ENCODE peak calls at places on chromosomes 12 and 14, in five cellular contexts. Y is GM03348, G is hypothalamus, R is kidney, J is retina. C is an unnamed sample.

GRCh38 chr12:49108958-49109404 is 1.7 kb downstream of the LMBR1L start:
- DNase-seq in R (no peak), Y (peak; percentile 63), G (no peak), J (no peak), C (no peak)

GRCh38 chr14:32821989-32822653 is 116.6 kb upstream of the NPAS3 start:
- DNase-seq in J (no peak), Y (no peak), G (no peak), R (no peak), C (no peak)

GRCh38 chr12:111413442-111414086 is 7.8 kb downstream of the SH2B3 start:
- DNase-seq in R (peak; percentile 71), J (peak; percentile 53), Y (peak; percentile 57), G (no peak), C (no peak)

GRCh38 chr12:21542412-21542811 is 16.3 kb downstream of the SPX start:
- DNase-seq in G (no peak), J (no peak), Y (no peak), R (no peak), C (no peak)

GRCh38 chr12:124049451-124050094 is 76.6 kb downstream of the ZNF664 start:
- DNase-seq in R (no peak), G (no peak), J (no peak), Y (no peak), C (no peak)

GRCh38 chr14:69321601-69322330 is 61.8 kb downstream of the GALNT16 start:
- DNase-seq in J (no peak), R (peak; percentile 45), Y (no peak), G (no peak), C (no peak)

GRCh38 chr14:92352158-92352985 is 29.4 kb downstream of the SLC24A4 start:
- DNase-seq in R (no peak), Y (peak; percentile 25), G (no peak), J (no peak), C (no peak)

GRCh38 chr12:123441523-123442164 is 5.2 kb upstream of the RILPL2 start:
- DNase-seq in R (no peak), Y (no peak), G (no peak), J (no peak), C (no peak)

GRCh38 chr12:62601765-62602444 is 135.3 kb downstream of the MON2 start:
- DNase-seq in G (no peak), R (no peak), Y (no peak), J (no peak), C (no peak)

GRCh38 chr12:75602111-75602510 is 90.7 kb upstream of the KRR1 start:
- DNase-seq in G (no peak), J (no peak), R (no peak), Y (no peak), C (no peak)

GRCh38 chr12:59055204-59055839 is 135.0 kb upstream of the LRIG3 start:
- DNase-seq in Y (peak; percentile 36), R (no peak), G (no peak), J (no peak), C (no peak)

GRCh38 chr12:97177482-97177881 is 270.4 kb downstream of the NEDD1 start:
- DNase-seq in R (no peak), J (no peak), Y (no peak), G (no peak), C (no peak)

GRCh38 chr12:94289551-94290312 is 141.4 kb downstream of the PLXNC1 start:
- DNase-seq in J (no peak), R (no peak), G (no peak), Y (peak; percentile 75), C (no peak)

GRCh38 chr12:78584695-78585094 is 279.9 kb upstream of the SYT1 start:
- DNase-seq in J (no peak), Y (no peak), R (no peak), G (no peak), C (no peak)

GRCh38 chr14:37060496-37061260 is 111.7 kb downstream of the SLC25A21 start:
- DNase-seq in J (no peak), G (no peak), Y (no peak), R (no peak), C (no peak)

GRCh38 chr12:89951050-89951693 is 242.5 kb upstream of the ATP2B1 start:
- DNase-seq in J (no peak), Y (no peak), G (no peak), R (no peak), C (no peak)

GRCh38 chr12:48795550-48796455 is 6.9 kb upstream of the ADCY6 start:
- DNase-seq in Y (peak; percentile 89), G (peak; percentile 61), R (no peak), J (peak; percentile 82), C (no peak)

GRCh38 chr12:52146822-52147366 is 44.9 kb downstream of the KRT80 start:
- DNase-seq in Y (no peak), J (no peak), G (no peak), R (no peak), C (no peak)

GRCh38 chr12:128583453-128583852 is 240.3 kb downstream of the SLC15A4 start:
- DNase-seq in G (no peak), Y (no peak), R (no peak), J (no peak), C (no peak)

GRCh38 chr14:78178971-78179370 is 8.8 kb downstream of the NRXN3 start:
- DNase-seq in Y (no peak), R (no peak), J (no peak), G (no peak), C (no peak)

GRCh38 chr12:95790025-95790911 is at the start of gene NTN4:
- DNase-seq in R (peak; percentile 82), Y (peak; percentile 65), J (no peak), G (no peak), C (no peak)